ENCODE peak calls at places on chromosomes 16 and 17, in seven cellular contexts. P is RPMI7951, O is C1 segment of cervical spinal cord, R is GM18507, K is activated T-helper 1 cell treated with Interleukin-2 at 50 U/mL for 16 hours, M is GM04503, J is substantia nigra. D is an unnamed sample.

GRCh38 chr16:67029249-67030096 is 524 bp downstream of the CBFB start:
- DNase-seq in K (peak), J (no peak), O (no peak), M (no peak), P (peak), R (no peak), D (peak)

GRCh38 chr16:81632392-81633146 is 146.5 kb upstream of the PLCG2 start:
- DNase-seq in O (no peak), K (peak), J (no peak), P (peak), R (no peak), M (no peak), D (no peak)

GRCh38 chr17:40086150-40087044 is 14.0 kb downstream of the NR1D1 start:
- DNase-seq in R (no peak), P (no peak), M (no peak), O (no peak), J (no peak), K (peak), D (no peak)

GRCh38 chr17:81239714-81240555 is 817 bp downstream of the NDUFAF8 start:
- DNase-seq in M (no peak), K (no peak), P (no peak), R (no peak), J (no peak), O (no peak), D (no peak)

GRCh38 chr17:2170023-2170422 is 115.1 kb downstream of the HIC1 start:
- DNase-seq in O (no peak), J (no peak), R (no peak), M (no peak), K (no peak), P (no peak), D (no peak)

GRCh38 chr17:6599364-6599763 is 41.1 kb downstream of the KIAA0753 start:
- DNase-seq in O (no peak), R (no peak), M (no peak), J (no peak), P (no peak), K (no peak), D (peak)

GRCh38 chr17:43416998-43417891 is 18.5 kb downstream of the ARL4D start:
- DNase-seq in R (no peak), M (no peak), J (no peak), P (peak), K (no peak), O (no peak), D (no peak)

GRCh38 chr17:79888811-79889634 is 49.8 kb upstream of the CBX4 start:
- DNase-seq in J (no peak), P (no peak), R (no peak), K (no peak), M (no peak), O (no peak), D (no peak)

GRCh38 chr17:43465049-43465448 is 18.7 kb upstream of the DHX8 start:
- DNase-seq in K (no peak), O (no peak), R (no peak), J (no peak), M (no peak), P (no peak), D (no peak)

GRCh38 chr16:82761236-82761635 is 134.5 kb downstream of the CDH13 start:
- DNase-seq in R (no peak), M (peak), K (no peak), J (no peak), P (peak), O (no peak), D (no peak)

GRCh38 chr16:51133691-51134090 is 17.4 kb downstream of the SALL1 start:
- DNase-seq in M (no peak), K (no peak), J (no peak), O (no peak), P (no peak), R (no peak), D (no peak)

GRCh38 chr17:78822552-78822951 is 18.1 kb downstream of the USP36 start:
- DNase-seq in O (no peak), K (no peak), P (peak), M (peak), R (no peak), J (no peak), D (no peak)

GRCh38 chr16:65429504-65430149 is 307.8 kb upstream of the CDH11 start:
- DNase-seq in O (no peak), J (no peak), K (no peak), M (no peak), P (no peak), R (no peak), D (no peak)

GRCh38 chr17:282912-283882 is 69.4 kb downstream of the RPH3AL start:
- DNase-seq in R (no peak), P (no peak), O (no peak), J (no peak), M (no peak), K (no peak), D (no peak)

GRCh38 chr16:80577485-80578280 is 36.9 kb downstream of the DYNLRB2 start:
- DNase-seq in P (no peak), O (no peak), K (no peak), J (no peak), R (no peak), M (no peak), D (no peak)

GRCh38 chr17:41184480-41184961 is at the start of gene KRTAP4-1:
- DNase-seq in P (no peak), O (no peak), M (no peak), R (no peak), J (no peak), K (no peak), D (no peak)

GRCh38 chr17:16439303-16439791 is 24.0 kb downstream of the TRPV2 start:
- DNase-seq in J (no peak), K (no peak), O (no peak), M (no peak), P (no peak), R (no peak), D (peak)

D was measured in midbrain.